ENCODE peak calls at places on chromosomes 3 and 15, in nine cellular contexts. J is GM12865; L is HCT116; Y is ovary; R is CD8-positive, alpha-beta T cell; B is stomach; G is fibroblast of mammary gland; A is tibial nerve; X is endothelial cell of umbilical vein. O is an unnamed sample.
A peak's percentile ranks its signal among the peaks of the same experiment; 100 is the strongest.

GRCh38 chr3:184874709-184875644 is 63.0 kb downstream of the VPS8 start:
- DNase-seq in A (peak; percentile 8), G (peak; percentile 40), L (peak; percentile 8), R (no peak), B (no peak), X (peak; percentile 52), J (peak; percentile 44), Y (no peak), O (peak; percentile 66)

GRCh38 chr3:156449712-156450574 is 105.0 kb downstream of the SSR3 start:
- DNase-seq in X (peak; percentile 67), L (peak; percentile 37), J (peak; percentile 49), A (peak; percentile 32), G (peak; percentile 55), R (no peak), Y (no peak), B (no peak), O (peak; percentile 65)

GRCh38 chr3:55720614-55721013 is 233.5 kb upstream of the WNT5A start:
- DNase-seq in J (peak; percentile 67), G (peak; percentile 40), A (no peak), Y (no peak), B (no peak), L (no peak), X (no peak), R (no peak), O (peak; percentile 85)

GRCh38 chr3:5687230-5687629 is 499.7 kb downstream of the EDEM1 start:
- DNase-seq in A (no peak), J (peak; percentile 45), X (no peak), R (no peak), B (no peak), G (no peak), L (no peak), Y (no peak), O (no peak)

GRCh38 chr15:44598892-44599291 is 61.9 kb downstream of the EIF3J start:
- DNase-seq in A (no peak), Y (no peak), B (no peak), R (no peak), X (peak; percentile 84), L (no peak), J (no peak), G (peak; percentile 36), O (peak; percentile 79)

GRCh38 chr3:108031893-108032292 is 58.9 kb downstream of the CD47 start:
- DNase-seq in B (no peak), Y (no peak), R (no peak), X (no peak), A (no peak), J (no peak), G (peak; percentile 49), L (no peak), O (peak; percentile 17)

GRCh38 chr3:148756306-148756705 is 58.6 kb downstream of the AGTR1 start:
- DNase-seq in L (no peak), A (no peak), J (no peak), Y (no peak), B (no peak), G (no peak), R (no peak), X (no peak), O (no peak)

GRCh38 chr3:134363381-134363755 is 10.9 kb downstream of the AMOTL2 start:
- DNase-seq in L (no peak), A (no peak), Y (no peak), R (no peak), J (no peak), G (no peak), X (peak; percentile 13), B (no peak), O (no peak)

GRCh38 chr3:36635731-36636130 is 128.6 kb downstream of the DCLK3 start:
- DNase-seq in R (no peak), L (no peak), J (no peak), X (no peak), Y (no peak), A (no peak), B (no peak), G (peak; percentile 26), O (no peak)

GRCh38 chr3:32816439-32817194 is 1.2 kb upstream of the TRIM71 start:
- DNase-seq in J (no peak), Y (no peak), A (no peak), X (peak; percentile 16), G (peak; percentile 9), R (no peak), L (no peak), B (no peak), O (peak; percentile 21)

GRCh38 chr3:24160424-24160823 is 215.3 kb downstream of the NR1D2 start:
- DNase-seq in G (peak; percentile 22), J (no peak), R (no peak), Y (peak; percentile 42), X (no peak), A (no peak), B (no peak), L (no peak), O (peak; percentile 12)

GRCh38 chr3:77889616-77890015 is 849.7 kb downstream of the ROBO2 start:
- DNase-seq in X (no peak), B (no peak), L (no peak), J (no peak), G (no peak), Y (no peak), R (no peak), A (no peak), O (no peak)

GRCh38 chr3:52028572-52028971 is 27.8 kb downstream of the DUSP7 start:
- DNase-seq in Y (no peak), R (no peak), X (no peak), G (peak; percentile 21), L (no peak), A (no peak), B (no peak), J (no peak), O (no peak)

GRCh38 chr15:26623071-26623470 is 149.8 kb downstream of the GABRB3 start:
- DNase-seq in L (no peak), Y (no peak), X (no peak), R (no peak), A (no peak), G (no peak), J (no peak), B (no peak), O (no peak)

GRCh38 chr3:44132061-44132460 is 109.6 kb upstream of the TOPAZ1 start:
- DNase-seq in L (no peak), J (no peak), A (no peak), G (peak; percentile 45), B (no peak), X (no peak), Y (no peak), R (no peak), O (no peak)

GRCh38 chr3:128074851-128075515 is 22.7 kb downstream of the SEC61A1 start:
- DNase-seq in L (no peak), G (no peak), A (no peak), X (no peak), R (no peak), J (no peak), B (no peak), Y (no peak), O (peak; percentile 38)

GRCh38 chr3:128078875-128079274 is 26.6 kb downstream of the SEC61A1 start:
- DNase-seq in B (no peak), R (no peak), J (no peak), X (no peak), G (no peak), Y (no peak), A (no peak), L (no peak), O (no peak)

GRCh38 chr3:128076783-128077624 is 24.8 kb downstream of the SEC61A1 start:
- DNase-seq in X (peak; percentile 33), Y (no peak), B (peak; percentile 49), R (peak; percentile 40), A (no peak), J (no peak), L (no peak), G (no peak), O (peak; percentile 28)

GRCh38 chr3:128075516-128076464 is 23.6 kb downstream of the SEC61A1 start:
- DNase-seq in L (peak; percentile 67), J (peak; percentile 76), Y (peak; percentile 94), G (peak; percentile 82), B (peak; percentile 93), A (peak; percentile 82), X (peak; percentile 94), R (peak; percentile 90), O (peak; percentile 90)

DNA sequence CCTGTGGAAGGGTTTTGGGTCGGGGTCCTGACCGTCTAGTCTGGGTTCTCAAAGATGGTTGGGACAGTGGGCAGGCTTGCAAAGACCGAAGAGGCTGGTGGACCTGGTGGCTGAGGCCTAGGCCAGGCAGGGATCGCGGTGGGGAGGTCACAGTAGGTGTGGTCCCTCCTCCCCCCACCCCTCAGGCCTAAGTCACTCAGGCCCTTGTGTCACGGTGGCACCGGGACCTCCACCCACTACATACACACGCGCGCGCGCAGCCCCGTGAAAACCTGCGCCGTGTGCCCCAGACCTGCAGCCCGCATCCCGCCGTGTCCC is 24.2 kb downstream of the SEC61A1 start:
- DNase-seq in X (peak; percentile 17), Y (no peak), R (no peak), J (no peak), L (no peak), A (no peak), G (no peak), B (no peak), O (no peak)
- H3K4me3 ChIP-seq in X (no peak overlapping the region), Y (peak overlapping the region; percentile 32), R (peak overlapping the region; percentile 73), J (no peak overlapping the region), L (no peak overlapping the region), A (peak overlapping the region; percentile 30), G (no peak overlapping the region), B (peak overlapping the region; percentile 53), O (peak overlapping the region; percentile 58)

DNA sequence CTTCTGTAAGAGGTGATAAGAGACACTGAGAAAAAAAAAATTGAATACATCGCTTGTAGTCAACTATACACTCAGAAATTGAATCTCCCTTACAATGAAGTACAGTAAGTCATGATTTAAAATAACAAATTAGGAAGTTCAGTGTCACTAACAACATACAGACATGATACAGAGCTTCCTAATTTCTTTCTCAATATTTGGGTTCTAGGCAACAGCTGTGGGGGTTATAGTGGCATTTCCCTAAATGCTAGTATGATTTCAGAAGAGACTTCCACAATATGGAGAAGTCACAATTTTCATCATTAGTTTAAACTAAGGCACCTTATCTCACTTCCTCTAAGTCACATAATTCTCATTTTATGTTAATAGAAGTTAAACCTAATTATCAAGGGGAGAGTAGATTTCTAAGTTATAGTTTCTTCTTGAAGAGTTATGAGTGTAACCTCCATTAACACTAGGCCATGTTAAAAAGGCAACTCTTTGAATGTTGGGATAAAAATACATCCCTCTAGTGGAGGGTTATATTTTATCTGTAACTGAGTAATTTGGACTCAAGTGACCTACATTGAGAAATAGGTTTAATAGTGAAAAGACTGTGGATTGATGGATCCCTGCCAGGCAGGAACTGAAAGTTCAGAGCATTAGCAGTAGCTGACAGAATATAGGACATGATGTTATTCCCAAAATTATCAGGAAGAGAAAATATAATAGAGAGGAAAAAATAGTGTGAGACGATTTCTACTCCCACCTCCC is 286.0 kb upstream of the SUCLG2 start:
- DNase-seq in Y (no peak), L (no peak), B (no peak), X (no peak), A (peak; percentile 45), J (no peak), R (no peak), G (no peak), O (peak; percentile 48)
- TF ChIP-seq CTCF in Y (no peak), L (no peak), B (no peak), X (no peak), A (no peak), J (no peak), R (no peak), G (no peak), O (peak; percentile 21)

GRCh38 chr3:79202471-79203143 is 565.2 kb downstream of the ROBO1 start:
- DNase-seq in J (no peak), X (no peak), B (no peak), R (no peak), G (no peak), L (no peak), Y (no peak), A (no peak), O (no peak)
- H3K4me3 ChIP-seq in J (no peak overlapping the region), X (no peak overlapping the region), B (no peak overlapping the region), R (no peak overlapping the region), G (no peak overlapping the region), L (no peak overlapping the region), Y (no peak overlapping the region), A (no peak overlapping the region), O (no peak overlapping the region)

GRCh38 chr3:19229086-19229485 is 80.8 kb downstream of the KCNH8 start:
- DNase-seq in A (no peak), R (no peak), Y (no peak), B (no peak), X (no peak), G (no peak), J (peak; percentile 15), L (no peak), O (no peak)
- TF ChIP-seq CTCF in A (no peak), R (no peak), Y (no peak), B (no peak), X (no peak), G (no peak), J (peak; percentile 21), L (no peak), O (no peak)

O was measured in choroid plexus epithelial cell.